ENCODE peak calls at places on chromosome 22, in eight cellular contexts. S is activated T-cell treated with anti-CD3 and anti-CD28 coated beads for 1 hour; P is activated naive CD4-positive, alpha-beta T cell treated with Interleukin-2 at 50 U/mL for 16 hours; L is amygdala; Q is activated CD4-positive, alpha-beta T cell treated with anti-CD3 and anti-CD28 coated beads for 4 hours; G is neural crest cell; V is fibroblast of mammary gland; E is GM19239. H is an unnamed sample.

GRCh38 chr22:36257948-36258674 is 5.2 kb downstream of the APOL1 start:
- DNase-seq in Q (no peak), P (no peak), S (no peak), L (no peak), V (no peak), E (no peak), G (no peak), H (no peak)

GRCh38 chr22:49140921-49141680 is 686.6 kb downstream of the BRD1 start:
- DNase-seq in P (no peak), G (no peak), S (no peak), E (no peak), Q (no peak), L (no peak), V (no peak), H (peak; percentile 24)

GRCh38 chr22:40605676-40606250 is 30.8 kb downstream of the MRTFA start:
- DNase-seq in V (no peak), S (no peak), L (no peak), G (no peak), P (no peak), Q (no peak), E (no peak), H (no peak)

GRCh38 chr22:49031746-49032330 is 795.8 kb downstream of the BRD1 start:
- DNase-seq in S (no peak), V (no peak), Q (no peak), E (no peak), L (no peak), P (no peak), G (no peak), H (no peak)

GRCh38 chr22:20571078-20571503 is 63.7 kb downstream of the MED15 start:
- DNase-seq in P (no peak), Q (no peak), S (no peak), G (no peak), V (no peak), E (no peak), L (no peak), H (no peak)

GRCh38 chr22:17777005-17777716 is 2.9 kb upstream of the BID start:
- DNase-seq in Q (peak; percentile 63), G (no peak), P (peak; percentile 73), L (no peak), E (peak; percentile 88), S (peak; percentile 49), V (no peak), H (peak; percentile 85)

GRCh38 chr22:25059438-25059837 is 106.9 kb downstream of the KIAA1671 start:
- DNase-seq in E (no peak), P (no peak), G (no peak), S (no peak), V (no peak), Q (no peak), L (no peak), H (no peak)

GRCh38 chr22:31732089-31732829 is 17.7 kb downstream of the PRR14L start:
- DNase-seq in E (no peak), S (no peak), V (no peak), L (no peak), Q (no peak), G (no peak), P (no peak), H (no peak)

GRCh38 chr22:28793976-28794584 is 6.3 kb downstream of the XBP1 start:
- DNase-seq in V (no peak), E (no peak), L (no peak), G (no peak), Q (no peak), P (no peak), S (no peak), H (no peak)

GRCh38 chr22:36863979-36864378 is 3.2 kb downstream of the NCF4 start:
- DNase-seq in V (no peak), S (no peak), L (no peak), E (no peak), P (no peak), Q (no peak), G (no peak), H (no peak)

GRCh38 chr22:28911279-28911640 is 27.9 kb downstream of the ZNRF3 start:
- DNase-seq in Q (no peak), G (no peak), V (no peak), E (no peak), P (no peak), S (no peak), L (no peak), H (no peak)

GRCh38 chr22:37741312-37741795 is 44.5 kb downstream of the TRIOBP start:
- DNase-seq in L (no peak), S (no peak), V (peak; percentile 99), P (no peak), E (no peak), Q (no peak), G (no peak), H (no peak)

GRCh38 chr22:22957090-22957489 is 69.5 kb downstream of the IGLL5 start:
- DNase-seq in P (no peak), Q (no peak), L (no peak), G (no peak), E (no peak), S (no peak), V (no peak), H (no peak)

GRCh38 chr22:37499006-37499707 is 13.0 kb upstream of the MFNG start:
- DNase-seq in G (no peak), S (no peak), L (no peak), P (no peak), V (no peak), Q (no peak), E (no peak), H (no peak)

GRCh38 chr22:24093855-24094254 is 82.8 kb downstream of the CABIN1 start:
- DNase-seq in S (no peak), P (no peak), E (no peak), Q (no peak), L (no peak), V (no peak), G (no peak), H (no peak)

GRCh38 chr22:20582520-20583361 is 75.3 kb downstream of the MED15 start:
- DNase-seq in Q (no peak), L (no peak), S (no peak), P (no peak), E (no peak), G (no peak), V (no peak), H (no peak)

GRCh38 chr22:31646186-31647019 is 15.6 kb downstream of the PISD start:
- DNase-seq in Q (peak; percentile 49), P (peak; percentile 60), L (no peak), S (no peak), G (no peak), V (peak; percentile 97), E (no peak), H (no peak)

GRCh38 chr22:19143967-19144400 is 467 bp downstream of the ESS2 start:
- DNase-seq in G (no peak), V (no peak), Q (no peak), P (peak; percentile 42), S (no peak), E (no peak), L (no peak), H (peak; percentile 42)

GRCh38 chr22:29481265-29482000 is 1.4 kb downstream of the NEFH start:
- DNase-seq in L (no peak), V (peak; percentile 7), E (no peak), S (no peak), G (peak; percentile 28), P (no peak), Q (no peak), H (no peak)

GRCh38 chr22:42967933-42968332 is 47.0 kb downstream of the PACSIN2 start:
- DNase-seq in V (peak; percentile 69), E (peak; percentile 40), G (no peak), P (no peak), S (no peak), L (no peak), Q (no peak), H (peak; percentile 74)

GRCh38 chr22:20036119-20036518 is 15.2 kb downstream of the TANGO2 start:
- DNase-seq in G (no peak), P (no peak), Q (no peak), L (no peak), V (no peak), E (no peak), S (no peak), H (no peak)

GRCh38 chr22:33538277-33538885 is 381.9 kb downstream of the LARGE1 start:
- DNase-seq in P (no peak), G (no peak), L (no peak), Q (no peak), E (no peak), S (no peak), V (no peak), H (no peak)

GRCh38 chr22:29353860-29354259 is 34.5 kb downstream of the AP1B1 start:
- DNase-seq in P (no peak), V (no peak), Q (no peak), S (no peak), L (no peak), E (no peak), G (no peak), H (no peak)

GRCh38 chr22:25404556-25404922 is 159.9 kb upstream of the GRK3 start:
- DNase-seq in P (no peak), E (no peak), V (no peak), Q (no peak), L (no peak), G (no peak), S (no peak), H (no peak)

GRCh38 chr22:37032535-37033460 is 13.3 kb downstream of the MPST start:
- DNase-seq in S (no peak), G (no peak), E (no peak), V (peak; percentile 50), Q (no peak), P (no peak), L (no peak), H (no peak)

GRCh38 chr22:31891366-31892079 is 52.8 kb upstream of the YWHAH start:
- DNase-seq in Q (no peak), G (no peak), L (no peak), V (peak; percentile 31), S (no peak), P (no peak), E (no peak), H (no peak)

GRCh38 chr22:24407884-24408283 is 19.5 kb upstream of the ADORA2A start:
- DNase-seq in E (no peak), L (no peak), P (no peak), V (no peak), G (no peak), S (no peak), Q (no peak), H (no peak)

GRCh38 chr22:42931421-42932196 is 74.5 kb upstream of the ARFGAP3 start:
- DNase-seq in S (no peak), E (peak; percentile 42), L (no peak), V (peak; percentile 77), G (no peak), Q (no peak), P (no peak), H (peak; percentile 66)

GRCh38 chr22:45771057-45771456 is 99.4 kb downstream of the ATXN10 start:
- DNase-seq in G (no peak), E (no peak), Q (no peak), V (no peak), S (no peak), L (no peak), P (no peak), H (no peak)

GRCh38 chr22:18104566-18104965 is 6.0 kb upstream of the TUBA8 start:
- DNase-seq in P (no peak), G (no peak), E (no peak), V (peak; percentile 75), Q (no peak), S (no peak), L (no peak), H (peak; percentile 59)

GRCh38 chr22:17914474-17914873 is 109.9 kb downstream of the MICAL3 start:
- DNase-seq in V (no peak), L (no peak), E (no peak), S (no peak), G (no peak), P (no peak), Q (no peak), H (no peak)

GRCh38 chr22:19568337-19569311 is 44.4 kb upstream of the CLDN5 start:
- DNase-seq in V (peak; percentile 95), Q (no peak), S (no peak), P (no peak), E (no peak), L (no peak), G (no peak), H (no peak)

GRCh38 chr22:27327497-27327896 is 474.1 kb downstream of the MN1 start:
- DNase-seq in S (no peak), G (no peak), Q (no peak), E (no peak), L (no peak), P (no peak), V (no peak), H (no peak)

GRCh38 chr22:31136155-31136554 is 4.2 kb downstream of the PLA2G3 start:
- DNase-seq in V (no peak), Q (no peak), L (no peak), S (no peak), E (no peak), G (no peak), P (no peak), H (no peak)